ENCODE peak calls at places on chromosomes 2 and 18, in six cellular contexts. One of them, this sample, is unnamed.

GRCh38 chr2:65232636-65233035 is 5.0 kb downstream of the ACTR2 start:
- DNase-seq in stimulated activated naive CD8-positive, alpha-beta T cell treated with anti-CD3 and anti-CD28 coated beads, Interleukin-15, amount 100 ng/mL, for 72 hours: no peak
- DNase-seq in GM12891: no peak
- DNase-seq in NCI-H345: no peak
- DNase-seq in psoas muscle: no peak
- DNase-seq in BJ: no peak
- DNase-seq in this sample: no peak

GRCh38 chr2:107358921-107359320 is 467.8 kb upstream of the RGPD4 start:
- DNase-seq in psoas muscle: no peak
- DNase-seq in stimulated activated naive CD8-positive, alpha-beta T cell treated with anti-CD3 and anti-CD28 coated beads, Interleukin-15, amount 100 ng/mL, for 72 hours: no peak
- DNase-seq in GM12891: no peak
- DNase-seq in NCI-H345: no peak
- DNase-seq in BJ: no peak
- DNase-seq in this sample: no peak

GRCh38 chr18:72762505-72763122 is 105.2 kb downstream of the NETO1 start:
- DNase-seq in stimulated activated naive CD8-positive, alpha-beta T cell treated with anti-CD3 and anti-CD28 coated beads, Interleukin-15, amount 100 ng/mL, for 72 hours: peak; percentile 2
- DNase-seq in NCI-H345: peak; percentile 77
- DNase-seq in BJ: no peak
- DNase-seq in psoas muscle: no peak
- DNase-seq in GM12891: no peak
- DNase-seq in this sample: peak; percentile 36

GRCh38 chr2:73268831-73269685 is 15.2 kb downstream of the FBXO41 start:
- DNase-seq in BJ: no peak
- DNase-seq in GM12891: no peak
- DNase-seq in psoas muscle: peak; percentile 50
- DNase-seq in stimulated activated naive CD8-positive, alpha-beta T cell treated with anti-CD3 and anti-CD28 coated beads, Interleukin-15, amount 100 ng/mL, for 72 hours: peak; percentile 63
- DNase-seq in NCI-H345: peak; percentile 85
- DNase-seq in this sample: peak; percentile 88

GRCh38 chr2:230924470-230925341 is at the start of gene GPR55:
- DNase-seq in stimulated activated naive CD8-positive, alpha-beta T cell treated with anti-CD3 and anti-CD28 coated beads, Interleukin-15, amount 100 ng/mL, for 72 hours: peak; percentile 80
- DNase-seq in psoas muscle: no peak
- DNase-seq in BJ: no peak
- DNase-seq in GM12891: no peak
- DNase-seq in NCI-H345: peak; percentile 10
- DNase-seq in this sample: no peak

GRCh38 chr2:149334156-149334555 is 3.8 kb downstream of the LYPD6 start:
- DNase-seq in GM12891: no peak
- DNase-seq in BJ: no peak
- DNase-seq in NCI-H345: no peak
- DNase-seq in stimulated activated naive CD8-positive, alpha-beta T cell treated with anti-CD3 and anti-CD28 coated beads, Interleukin-15, amount 100 ng/mL, for 72 hours: no peak
- DNase-seq in psoas muscle: no peak
- DNase-seq in this sample: no peak

GRCh38 chr2:1491751-1492150 is 78.5 kb downstream of the TPO start:
- DNase-seq in BJ: no peak
- DNase-seq in GM12891: no peak
- DNase-seq in stimulated activated naive CD8-positive, alpha-beta T cell treated with anti-CD3 and anti-CD28 coated beads, Interleukin-15, amount 100 ng/mL, for 72 hours: no peak
- DNase-seq in NCI-H345: no peak
- DNase-seq in psoas muscle: no peak
- DNase-seq in this sample: no peak

GRCh38 chr18:49681387-49681786 is 119.5 kb downstream of the LIPG start:
- DNase-seq in BJ: no peak
- DNase-seq in GM12891: no peak
- DNase-seq in stimulated activated naive CD8-positive, alpha-beta T cell treated with anti-CD3 and anti-CD28 coated beads, Interleukin-15, amount 100 ng/mL, for 72 hours: no peak
- DNase-seq in NCI-H345: peak; percentile 79
- DNase-seq in psoas muscle: no peak
- DNase-seq in this sample: no peak

GRCh38 chr2:219497495-219498279 is 1.0 kb upstream of the GMPPA start:
- DNase-seq in GM12891: no peak
- DNase-seq in psoas muscle: peak; percentile 94
- DNase-seq in BJ: no peak
- DNase-seq in stimulated activated naive CD8-positive, alpha-beta T cell treated with anti-CD3 and anti-CD28 coated beads, Interleukin-15, amount 100 ng/mL, for 72 hours: no peak
- DNase-seq in NCI-H345: peak; percentile 38
- DNase-seq in this sample: no peak

GRCh38 chr2:17538844-17539554 is 1.5 kb upstream of the VSNL1 start:
- DNase-seq in stimulated activated naive CD8-positive, alpha-beta T cell treated with anti-CD3 and anti-CD28 coated beads, Interleukin-15, amount 100 ng/mL, for 72 hours: no peak
- DNase-seq in GM12891: peak; percentile 30
- DNase-seq in psoas muscle: peak; percentile 87
- DNase-seq in BJ: no peak
- DNase-seq in NCI-H345: peak; percentile 81
- DNase-seq in this sample: peak; percentile 19

GRCh38 chr2:201149064-201149820 is 33.3 kb downstream of the CFLAR start:
- DNase-seq in NCI-H345: no peak
- DNase-seq in stimulated activated naive CD8-positive, alpha-beta T cell treated with anti-CD3 and anti-CD28 coated beads, Interleukin-15, amount 100 ng/mL, for 72 hours: no peak
- DNase-seq in GM12891: no peak
- DNase-seq in psoas muscle: no peak
- DNase-seq in BJ: peak; percentile 73
- DNase-seq in this sample: no peak

GRCh38 chr2:179661986-179662385 is 199.4 kb downstream of the ZNF385B start:
- DNase-seq in GM12891: no peak
- DNase-seq in BJ: no peak
- DNase-seq in stimulated activated naive CD8-positive, alpha-beta T cell treated with anti-CD3 and anti-CD28 coated beads, Interleukin-15, amount 100 ng/mL, for 72 hours: no peak
- DNase-seq in psoas muscle: no peak
- DNase-seq in NCI-H345: no peak
- DNase-seq in this sample: no peak

GRCh38 chr2:8677646-8678592 is 3.9 kb upstream of the ID2 start:
- DNase-seq in psoas muscle: no peak
- DNase-seq in stimulated activated naive CD8-positive, alpha-beta T cell treated with anti-CD3 and anti-CD28 coated beads, Interleukin-15, amount 100 ng/mL, for 72 hours: peak; percentile 48
- DNase-seq in NCI-H345: peak; percentile 80
- DNase-seq in BJ: no peak
- DNase-seq in GM12891: no peak
- DNase-seq in this sample: peak; percentile 92

GRCh38 chr2:9972621-9973445 is 21.3 kb downstream of the GRHL1 start:
- DNase-seq in psoas muscle: no peak
- DNase-seq in stimulated activated naive CD8-positive, alpha-beta T cell treated with anti-CD3 and anti-CD28 coated beads, Interleukin-15, amount 100 ng/mL, for 72 hours: no peak
- DNase-seq in NCI-H345: no peak
- DNase-seq in GM12891: no peak
- DNase-seq in BJ: no peak
- DNase-seq in this sample: no peak

GRCh38 chr2:68465081-68465916 is 1.8 kb downstream of the FBXO48 start:
- DNase-seq in BJ: no peak
- DNase-seq in NCI-H345: no peak
- DNase-seq in stimulated activated naive CD8-positive, alpha-beta T cell treated with anti-CD3 and anti-CD28 coated beads, Interleukin-15, amount 100 ng/mL, for 72 hours: peak; percentile 34
- DNase-seq in psoas muscle: no peak
- DNase-seq in GM12891: no peak
- DNase-seq in this sample: no peak

GRCh38 chr2:5691659-5692529 is at the start of gene SOX11:
- DNase-seq in NCI-H345: peak; percentile 98
- DNase-seq in GM12891: no peak
- DNase-seq in stimulated activated naive CD8-positive, alpha-beta T cell treated with anti-CD3 and anti-CD28 coated beads, Interleukin-15, amount 100 ng/mL, for 72 hours: no peak
- DNase-seq in BJ: peak; percentile 49
- DNase-seq in psoas muscle: peak; percentile 44
- DNase-seq in this sample: peak; percentile 98

GRCh38 chr2:86239326-86239725 is 40.1 kb downstream of the MRPL35 start:
- DNase-seq in stimulated activated naive CD8-positive, alpha-beta T cell treated with anti-CD3 and anti-CD28 coated beads, Interleukin-15, amount 100 ng/mL, for 72 hours: no peak
- DNase-seq in psoas muscle: no peak
- DNase-seq in NCI-H345: no peak
- DNase-seq in GM12891: no peak
- DNase-seq in BJ: no peak
- DNase-seq in this sample: no peak

GRCh38 chr2:209495855-209496585 is 72.2 kb downstream of the MAP2 start:
- DNase-seq in GM12891: no peak
- DNase-seq in BJ: peak; percentile 94
- DNase-seq in NCI-H345: peak; percentile 83
- DNase-seq in psoas muscle: no peak
- DNase-seq in stimulated activated naive CD8-positive, alpha-beta T cell treated with anti-CD3 and anti-CD28 coated beads, Interleukin-15, amount 100 ng/mL, for 72 hours: no peak
- DNase-seq in this sample: no peak

GRCh38 chr2:193496786-193497185 is 1302.1 kb upstream of the TMEFF2 start:
- DNase-seq in BJ: no peak
- DNase-seq in GM12891: no peak
- DNase-seq in NCI-H345: no peak
- DNase-seq in psoas muscle: no peak
- DNase-seq in stimulated activated naive CD8-positive, alpha-beta T cell treated with anti-CD3 and anti-CD28 coated beads, Interleukin-15, amount 100 ng/mL, for 72 hours: no peak
- DNase-seq in this sample: no peak

GRCh38 chr2:118477111-118477517 is 370.3 kb downstream of the EN1 start:
- DNase-seq in BJ: no peak
- DNase-seq in GM12891: no peak
- DNase-seq in psoas muscle: no peak
- DNase-seq in stimulated activated naive CD8-positive, alpha-beta T cell treated with anti-CD3 and anti-CD28 coated beads, Interleukin-15, amount 100 ng/mL, for 72 hours: no peak
- DNase-seq in NCI-H345: no peak
- DNase-seq in this sample: no peak

GRCh38 chr2:80329491-80329890 is 24.9 kb upstream of the LRRTM1 start:
- DNase-seq in NCI-H345: no peak
- DNase-seq in GM12891: no peak
- DNase-seq in BJ: no peak
- DNase-seq in psoas muscle: no peak
- DNase-seq in stimulated activated naive CD8-positive, alpha-beta T cell treated with anti-CD3 and anti-CD28 coated beads, Interleukin-15, amount 100 ng/mL, for 72 hours: no peak
- DNase-seq in this sample: no peak

GRCh38 chr2:212997526-212998020 is 153.8 kb downstream of the IKZF2 start:
- DNase-seq in NCI-H345: no peak
- DNase-seq in GM12891: no peak
- DNase-seq in stimulated activated naive CD8-positive, alpha-beta T cell treated with anti-CD3 and anti-CD28 coated beads, Interleukin-15, amount 100 ng/mL, for 72 hours: no peak
- DNase-seq in psoas muscle: no peak
- DNase-seq in BJ: no peak
- DNase-seq in this sample: no peak

GRCh38 chr18:63492851-63493250 is 16.1 kb downstream of the SERPINB5 start:
- DNase-seq in psoas muscle: no peak
- DNase-seq in GM12891: no peak
- DNase-seq in stimulated activated naive CD8-positive, alpha-beta T cell treated with anti-CD3 and anti-CD28 coated beads, Interleukin-15, amount 100 ng/mL, for 72 hours: no peak
- DNase-seq in BJ: no peak
- DNase-seq in NCI-H345: no peak
- DNase-seq in this sample: no peak

GRCh38 chr2:27832396-27832795 is 57.8 kb downstream of the RBKS start:
- DNase-seq in BJ: peak; percentile 70
- DNase-seq in stimulated activated naive CD8-positive, alpha-beta T cell treated with anti-CD3 and anti-CD28 coated beads, Interleukin-15, amount 100 ng/mL, for 72 hours: no peak
- DNase-seq in psoas muscle: no peak
- DNase-seq in NCI-H345: no peak
- DNase-seq in GM12891: no peak
- DNase-seq in this sample: no peak

GRCh38 chr2:231545105-231545902 is 15.1 kb upstream of the NMUR1 start:
- DNase-seq in NCI-H345: no peak
- DNase-seq in psoas muscle: no peak
- DNase-seq in GM12891: peak; percentile 73
- DNase-seq in BJ: no peak
- DNase-seq in stimulated activated naive CD8-positive, alpha-beta T cell treated with anti-CD3 and anti-CD28 coated beads, Interleukin-15, amount 100 ng/mL, for 72 hours: peak; percentile 72
- DNase-seq in this sample: no peak

GRCh38 chr2:69618362-69618761 is 25.2 kb downstream of the AAK1 start:
- DNase-seq in GM12891: no peak
- DNase-seq in NCI-H345: no peak
- DNase-seq in psoas muscle: peak; percentile 65
- DNase-seq in BJ: no peak
- DNase-seq in stimulated activated naive CD8-positive, alpha-beta T cell treated with anti-CD3 and anti-CD28 coated beads, Interleukin-15, amount 100 ng/mL, for 72 hours: no peak
- DNase-seq in this sample: no peak

GRCh38 chr2:129882476-129882875 is 97.0 kb upstream of the RAB6C start:
- DNase-seq in BJ: no peak
- DNase-seq in psoas muscle: no peak
- DNase-seq in NCI-H345: no peak
- DNase-seq in stimulated activated naive CD8-positive, alpha-beta T cell treated with anti-CD3 and anti-CD28 coated beads, Interleukin-15, amount 100 ng/mL, for 72 hours: no peak
- DNase-seq in GM12891: no peak
- DNase-seq in this sample: no peak

GRCh38 chr2:152706477-152707020 is 10.7 kb downstream of the PRPF40A start:
- DNase-seq in stimulated activated naive CD8-positive, alpha-beta T cell treated with anti-CD3 and anti-CD28 coated beads, Interleukin-15, amount 100 ng/mL, for 72 hours: no peak
- DNase-seq in GM12891: no peak
- DNase-seq in NCI-H345: no peak
- DNase-seq in BJ: no peak
- DNase-seq in psoas muscle: no peak
- DNase-seq in this sample: no peak

GRCh38 chr2:239150125-239151011 is 250.5 kb downstream of the HDAC4 start:
- DNase-seq in BJ: no peak
- DNase-seq in GM12891: no peak
- DNase-seq in stimulated activated naive CD8-positive, alpha-beta T cell treated with anti-CD3 and anti-CD28 coated beads, Interleukin-15, amount 100 ng/mL, for 72 hours: no peak
- DNase-seq in psoas muscle: no peak
- DNase-seq in NCI-H345: no peak
- DNase-seq in this sample: no peak

GRCh38 chr2:29296585-29296984 is 181.4 kb downstream of the CLIP4 start:
- DNase-seq in psoas muscle: no peak
- DNase-seq in NCI-H345: no peak
- DNase-seq in GM12891: no peak
- DNase-seq in stimulated activated naive CD8-positive, alpha-beta T cell treated with anti-CD3 and anti-CD28 coated beads, Interleukin-15, amount 100 ng/mL, for 72 hours: no peak
- DNase-seq in BJ: no peak
- DNase-seq in this sample: no peak

GRCh38 chr2:44700824-44701223 is 240.7 kb upstream of the SIX3 start:
- DNase-seq in NCI-H345: no peak
- DNase-seq in stimulated activated naive CD8-positive, alpha-beta T cell treated with anti-CD3 and anti-CD28 coated beads, Interleukin-15, amount 100 ng/mL, for 72 hours: no peak
- DNase-seq in BJ: no peak
- DNase-seq in GM12891: no peak
- DNase-seq in psoas muscle: no peak
- DNase-seq in this sample: no peak

GRCh38 chr18:36993068-36993467 is 164.1 kb downstream of the KIAA1328 start:
- DNase-seq in stimulated activated naive CD8-positive, alpha-beta T cell treated with anti-CD3 and anti-CD28 coated beads, Interleukin-15, amount 100 ng/mL, for 72 hours: no peak
- DNase-seq in BJ: peak; percentile 16
- DNase-seq in NCI-H345: no peak
- DNase-seq in GM12891: no peak
- DNase-seq in psoas muscle: no peak
- DNase-seq in this sample: no peak

GRCh38 chr2:25090801-25091200 is 48.9 kb downstream of the EFR3B start:
- DNase-seq in GM12891: no peak
- DNase-seq in BJ: no peak
- DNase-seq in psoas muscle: no peak
- DNase-seq in stimulated activated naive CD8-positive, alpha-beta T cell treated with anti-CD3 and anti-CD28 coated beads, Interleukin-15, amount 100 ng/mL, for 72 hours: no peak
- DNase-seq in NCI-H345: no peak
- DNase-seq in this sample: peak; percentile 42

GRCh38 chr2:223853425-223853837 is 16.0 kb upstream of the AP1S3 start:
- DNase-seq in NCI-H345: no peak
- DNase-seq in GM12891: no peak
- DNase-seq in stimulated activated naive CD8-positive, alpha-beta T cell treated with anti-CD3 and anti-CD28 coated beads, Interleukin-15, amount 100 ng/mL, for 72 hours: no peak
- DNase-seq in BJ: no peak
- DNase-seq in psoas muscle: no peak
- DNase-seq in this sample: no peak

GRCh38 chr18:68438983-68439382 is 275.9 kb downstream of the TMX3 start:
- DNase-seq in NCI-H345: no peak
- DNase-seq in stimulated activated naive CD8-positive, alpha-beta T cell treated with anti-CD3 and anti-CD28 coated beads, Interleukin-15, amount 100 ng/mL, for 72 hours: no peak
- DNase-seq in psoas muscle: no peak
- DNase-seq in BJ: peak; percentile 87
- DNase-seq in GM12891: no peak
- DNase-seq in this sample: no peak

GRCh38 chr2:122960727-122961641 is 1064.1 kb upstream of the CNTNAP5 start:
- DNase-seq in NCI-H345: peak; percentile 78
- DNase-seq in BJ: no peak
- DNase-seq in GM12891: no peak
- DNase-seq in psoas muscle: no peak
- DNase-seq in stimulated activated naive CD8-positive, alpha-beta T cell treated with anti-CD3 and anti-CD28 coated beads, Interleukin-15, amount 100 ng/mL, for 72 hours: no peak
- DNase-seq in this sample: peak; percentile 4

GRCh38 chr18:58228762-58229161 is 184.7 kb downstream of the NEDD4L start:
- DNase-seq in stimulated activated naive CD8-positive, alpha-beta T cell treated with anti-CD3 and anti-CD28 coated beads, Interleukin-15, amount 100 ng/mL, for 72 hours: no peak
- DNase-seq in BJ: no peak
- DNase-seq in NCI-H345: no peak
- DNase-seq in psoas muscle: no peak
- DNase-seq in GM12891: no peak
- DNase-seq in this sample: no peak

This sample was measured in NCI-H2171 treated with DMSO at 0.1 percent for 48 hours.